ENCODE peak calls at places on chromosomes 1 and 21, in five cellular contexts. N is ovary, P is cardiac muscle cell, T is small intestine, H is spleen. V is an unnamed sample. For H3K4me1, the result is how much of the 10 kb centered on the place peaks cover.

GRCh38 chr1:25896266-25896665 is 10.0 kb downstream of the STMN1 start:
- DNase-seq in P (no peak), T (no peak), H (no peak), N (no peak), V (no peak)

GRCh38 chr1:24906760-24907490 is 23.2 kb downstream of the RUNX3 start:
- DNase-seq in H (peak), T (no peak), P (no peak), N (no peak), V (no peak)

GRCh38 chr21:44517175-44517899 is 22.7 kb downstream of the KRTAP10-1 start:
- DNase-seq in P (peak), N (no peak), T (peak), H (peak), V (no peak)

GRCh38 chr1:91673603-91674002 is 173.0 kb downstream of the CDC7 start:
- DNase-seq in H (no peak), P (no peak), T (no peak), N (no peak), V (no peak)

GRCh38 chr1:23422313-23422877 is 2.2 kb downstream of the TCEA3 start:
- DNase-seq in P (peak), H (peak), T (peak), N (peak), V (peak)

GRCh38 chr1:209723761-209724693 is 19.4 kb downstream of the HSD11B1 start:
- DNase-seq in P (no peak), H (no peak), T (no peak), N (no peak), V (no peak)

GRCh38 chr1:185488673-185489311 is 171.7 kb upstream of the IVNS1ABP start:
- DNase-seq in H (peak), N (no peak), T (peak), P (no peak), V (peak)

GRCh38 chr1:145946477-145946986 is 11.3 kb downstream of the LIX1L start:
- DNase-seq in N (no peak), T (peak), H (no peak), P (no peak), V (no peak)

GRCh38 chr1:27299385-27300252 is 22.3 kb upstream of the TMEM222 start:
- DNase-seq in N (peak), T (no peak), P (peak), H (no peak), V (peak)

GRCh38 chr21:42118901-42119300 is 47.8 kb downstream of the UMODL1 start:
- DNase-seq in N (no peak), P (no peak), H (peak), T (no peak), V (no peak)

GRCh38 chr1:68725353-68725752 is 228.5 kb upstream of the DEPDC1 start:
- DNase-seq in H (no peak), T (no peak), P (peak), N (peak), V (peak)

GRCh38 chr1:10210841-10211804 is 753 bp downstream of the KIF1B start:
- DNase-seq in N (peak), T (peak), P (peak), H (peak), V (peak)

GRCh38 chr1:165928075-165928731 is 100.8 kb downstream of the UCK2 start:
- DNase-seq in P (peak), N (no peak), H (no peak), T (peak), V (peak)

GRCh38 chr1:33435096-33435820 is 4.4 kb upstream of the PHC2 start:
- DNase-seq in T (no peak), N (no peak), H (no peak), P (no peak), V (no peak)

GRCh38 chr1:198741744-198742143 is 102.9 kb downstream of the PTPRC start:
- DNase-seq in H (no peak), N (no peak), T (no peak), P (no peak), V (no peak)

GRCh38 chr21:33132054-33132453 is 62.1 kb downstream of the OLIG1 start:
- DNase-seq in P (no peak), H (no peak), T (no peak), N (no peak), V (no peak)

GRCh38 chr21:27423073-27423472 is 456.2 kb upstream of the ADAMTS5 start:
- DNase-seq in P (no peak), T (no peak), H (no peak), N (peak), V (peak)

GRCh38 chr21:42002421-42002958 is 7.7 kb downstream of the ZBTB21 start:
- DNase-seq in H (no peak), N (no peak), T (no peak), P (no peak), V (peak)

GRCh38 chr1:30885580-30886513 is 22.7 kb downstream of the SDC3 start:
- DNase-seq in H (no peak), N (no peak), P (no peak), T (no peak), V (no peak)

GRCh38 chr1:30881266-30882181 is 27.0 kb downstream of the SDC3 start:
- DNase-seq in P (no peak), H (peak), N (no peak), T (no peak), V (no peak)

GRCh38 chr1:30882678-30883388 is 25.7 kb downstream of the SDC3 start:
- DNase-seq in H (no peak), N (no peak), T (no peak), P (no peak), V (peak)

GRCh38 chr1:30884723-30885122 is 23.8 kb downstream of the SDC3 start:
- DNase-seq in N (no peak), H (no peak), P (no peak), T (no peak), V (no peak)

DNA sequence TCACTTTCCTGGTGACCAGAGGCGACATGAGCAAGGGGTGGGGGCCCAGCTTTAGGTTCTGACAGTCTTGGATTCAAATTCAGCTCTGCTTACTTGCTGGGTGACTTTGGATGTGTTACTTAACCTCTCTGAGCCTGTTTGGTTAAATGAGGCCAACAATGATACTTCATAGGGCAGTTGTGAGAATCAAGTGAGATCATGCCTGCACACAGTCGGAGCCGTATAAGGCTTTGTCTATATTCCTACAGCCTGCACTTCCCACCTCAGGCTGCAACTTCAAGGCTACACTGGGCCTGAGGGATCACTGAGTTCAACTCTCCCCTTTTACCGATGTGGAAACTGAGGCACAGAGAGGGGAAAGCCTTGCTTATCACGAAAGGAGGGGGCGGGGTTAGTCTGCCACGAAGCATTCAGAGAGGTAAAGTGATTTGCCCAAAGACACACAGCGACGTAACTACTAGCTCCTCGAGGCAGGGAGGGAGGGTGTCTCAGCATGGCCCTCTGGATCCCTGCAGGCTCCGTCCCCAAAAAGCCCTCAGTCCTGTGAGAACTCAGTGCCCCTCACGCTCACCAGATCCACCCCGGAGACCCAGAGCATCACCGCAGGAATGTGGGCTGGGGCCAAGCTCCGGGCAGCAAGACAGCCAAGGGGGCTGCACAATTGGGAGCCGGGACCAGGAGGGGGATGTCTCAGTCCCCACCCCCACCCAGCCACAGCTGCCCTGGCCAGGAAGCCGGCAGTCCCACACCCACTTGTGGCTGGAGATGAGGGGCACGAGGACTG is 25.0 kb downstream of the SDC3 start:
- DNase-seq in H (no peak), T (no peak), P (no peak), N (no peak), V (no peak)
- H3K4me1 ChIP-seq in H (under half), T (under half), P (under half), N (under half), V (half or more)

DNA sequence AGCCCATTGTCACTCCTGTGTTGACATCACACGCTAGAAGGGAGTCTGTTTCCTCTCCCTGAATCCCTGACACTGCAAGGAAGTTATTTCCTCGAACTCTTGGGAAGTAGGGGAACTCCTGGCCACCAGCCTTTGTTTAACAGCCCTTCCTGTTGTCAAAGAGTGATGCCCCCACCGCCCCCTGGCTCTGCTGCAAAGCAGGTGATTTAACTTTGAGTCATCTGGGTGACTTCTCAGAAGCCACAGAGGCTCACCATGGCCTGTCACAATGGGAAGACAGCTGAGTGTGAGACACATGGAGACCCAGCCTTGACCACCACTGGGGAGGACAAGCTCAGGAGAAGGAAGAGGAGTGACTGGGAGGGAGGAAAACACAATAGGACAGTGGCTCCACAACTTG is 182.8 kb downstream of the PSMG1 start:
- DNase-seq in T (no peak), P (no peak), N (no peak), H (no peak), V (peak)
- H3K27ac ChIP-seq in T (no peak), P (no peak), N (no peak), H (peak), V (no peak)

DNA sequence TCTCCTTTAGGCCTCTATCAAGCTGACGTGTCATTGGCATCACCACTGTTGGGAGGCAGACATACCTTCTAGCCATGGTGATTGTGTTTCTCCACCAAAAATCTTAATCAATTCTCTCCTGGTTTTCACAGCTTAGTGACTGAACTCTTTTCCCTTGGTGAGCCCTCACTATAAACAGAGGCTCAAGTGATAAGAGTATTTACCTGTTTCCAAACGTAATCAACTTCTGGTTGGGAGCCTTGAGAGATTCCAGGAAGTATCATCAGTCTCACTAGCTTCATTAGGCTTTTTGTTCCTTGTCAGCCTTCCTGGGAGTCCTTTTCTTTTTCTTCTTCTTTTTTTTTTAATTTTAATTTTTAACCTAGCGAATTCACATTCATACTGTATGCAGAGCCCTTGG is 33.8 kb upstream of the KCNQ4 start:
- DNase-seq in N (no peak), P (no peak), T (no peak), H (no peak), V (no peak)
- H3K4me1 ChIP-seq in N (under half), P (under half), T (under half), H (under half), V (under half)

GRCh38 chr21:14675774-14676530 is 129.8 kb upstream of the SAMSN1 start:
- DNase-seq in N (no peak), T (peak), H (no peak), P (no peak), V (peak)
- H3K27ac ChIP-seq in N (no peak), T (peak), H (peak), P (no peak), V (peak)